ENCODE peak calls at places on chromosomes 3 and 15, in six cellular contexts. F, M, J, P, V and L are unnamed samples.

GRCh38 chr3:167820114-167820865 is 84.8 kb downstream of the SERPINI1 start:
- DNase-seq in F (no peak), M (no peak), V (no peak), J (no peak), P (no peak), L (no peak)

GRCh38 chr3:66110840-66111239 is 72.1 kb upstream of the MAGI1 start:
- DNase-seq in F (no peak), V (no peak), P (no peak), M (peak; percentile 93), J (no peak), L (no peak)

GRCh38 chr3:41881233-41881821 is 80.6 kb downstream of the ULK4 start:
- DNase-seq in J (no peak), P (peak; percentile 34), F (peak; percentile 53), V (peak; percentile 53), M (peak; percentile 67), L (peak; percentile 31)

GRCh38 chr3:196138464-196138863 is 56.6 kb upstream of the TFRC start:
- DNase-seq in F (no peak), M (peak; percentile 41), P (no peak), V (no peak), J (no peak), L (no peak)

GRCh38 chr15:85479071-85479647 is 98.8 kb downstream of the AKAP13 start:
- DNase-seq in V (no peak), M (peak; percentile 70), J (no peak), P (peak; percentile 74), F (peak; percentile 87), L (peak; percentile 70)

GRCh38 chr3:187762792-187763191 is 17.5 kb upstream of the BCL6 start:
- DNase-seq in M (no peak), V (no peak), J (no peak), P (no peak), F (no peak), L (no peak)

GRCh38 chr3:66553714-66554113 is 52.9 kb upstream of the LRIG1 start:
- DNase-seq in J (no peak), M (no peak), P (no peak), F (no peak), V (no peak), L (no peak)

GRCh38 chr3:134376786-134377431 is 2.7 kb upstream of the AMOTL2 start:
- DNase-seq in F (no peak), M (no peak), P (no peak), J (no peak), V (no peak), L (no peak)

GRCh38 chr15:32657198-32657886 is 15.8 kb downstream of the SCG5 start:
- DNase-seq in M (no peak), J (no peak), F (no peak), P (no peak), V (no peak), L (no peak)

GRCh38 chr3:105822171-105823123 is 46.4 kb downstream of the CBLB start:
- DNase-seq in V (peak; percentile 28), F (no peak), J (no peak), M (no peak), P (no peak), L (no peak)

GRCh38 chr3:2465842-2466241 is 367.2 kb downstream of the CNTN4 start:
- DNase-seq in P (no peak), F (no peak), V (peak; percentile 55), J (no peak), M (no peak), L (no peak)

GRCh38 chr15:76840830-76841460 is 64.2 kb downstream of the SCAPER start:
- DNase-seq in F (peak; percentile 55), V (peak; percentile 32), P (peak; percentile 40), M (peak; percentile 65), J (no peak), L (peak; percentile 48)

GRCh38 chr3:72818092-72818721 is 30.0 kb downstream of the SHQ1 start:
- DNase-seq in F (peak; percentile 47), P (peak; percentile 54), M (peak; percentile 63), J (no peak), V (peak; percentile 30), L (peak; percentile 47)

GRCh38 chr3:183991403-183991802 is 26.3 kb downstream of the ABCC5 start:
- DNase-seq in P (no peak), F (no peak), J (no peak), V (no peak), M (no peak), L (no peak)

GRCh38 chr3:136336329-136337100 is 86.4 kb downstream of the PCCB start:
- DNase-seq in V (no peak), M (no peak), P (peak; percentile 81), F (peak; percentile 77), J (no peak), L (peak; percentile 72)

GRCh38 chr15:61621146-61621545 is 392.0 kb upstream of the RORA start:
- DNase-seq in J (no peak), F (no peak), P (peak; percentile 24), M (peak; percentile 7), V (peak; percentile 80), L (peak; percentile 15)

GRCh38 chr3:108662141-108662738 is 72.7 kb downstream of the DZIP3 start:
- DNase-seq in M (peak; percentile 90), V (peak; percentile 76), P (peak; percentile 80), F (peak; percentile 72), J (peak; percentile 32), L (peak; percentile 79)

GRCh38 chr15:64720188-64720587 is 55.2 kb downstream of the RBPMS2 start:
- DNase-seq in P (no peak), J (no peak), V (no peak), M (no peak), F (no peak), L (peak; percentile 4)